ENCODE peak calls at places on chromosomes 11 and 22, in four cellular contexts. P, J, C and Q are unnamed samples. For H3K27me3, the result is how much of the 10 kb centered on the place peaks cover.

GRCh38 chr11:87604350-87604749 is 566.6 kb downstream of the TMEM135 start:
- DNase-seq in P (no peak), J (no peak), C (no peak), Q (no peak)

GRCh38 chr11:116287866-116288265 is 484.9 kb downstream of the BUD13 start:
- DNase-seq in P (no peak), J (no peak), C (no peak), Q (no peak)

GRCh38 chr11:2348986-2349385 is 28.1 kb upstream of the CD81 start:
- DNase-seq in P (no peak), J (peak), C (no peak), Q (no peak)

GRCh38 chr11:133982901-133983300 is 26.1 kb upstream of the IGSF9B start:
- DNase-seq in P (no peak), J (no peak), C (no peak), Q (no peak)

GRCh38 chr22:27460596-27461347 is 340.8 kb downstream of the MN1 start:
- DNase-seq in P (no peak), J (peak), C (no peak), Q (no peak)

GRCh38 chr11:810040-810567 is 337 bp downstream of the RPLP2 start:
- DNase-seq in P (no peak), J (no peak), C (no peak), Q (no peak)

GRCh38 chr11:89293966-89294679 is 116.4 kb downstream of the TYR start:
- DNase-seq in P (no peak), J (peak), C (peak), Q (peak)

GRCh38 chr11:124762077-124762623 is at the start of gene ESAM:
- DNase-seq in P (peak), J (no peak), C (no peak), Q (peak)

GRCh38 chr22:18057568-18058209 is 20.1 kb upstream of the PEX26 start:
- DNase-seq in P (peak), J (peak), C (no peak), Q (no peak)

GRCh38 chr11:118435233-118435892 is 929 bp upstream of the KMT2A start:
- DNase-seq in P (no peak), J (peak), C (peak), Q (peak)

GRCh38 chr11:42239102-42239501 is 779.6 kb upstream of the LRRC4C start:
- DNase-seq in P (no peak), J (no peak), C (no peak), Q (no peak)

GRCh38 chr11:122681070-122681469 is 25.5 kb downstream of the UBASH3B start:
- DNase-seq in P (no peak), J (peak), C (no peak), Q (no peak)

GRCh38 chr11:34987617-34988016 is 71.2 kb downstream of the PDHX start:
- DNase-seq in P (no peak), J (peak), C (no peak), Q (no peak)

GRCh38 chr11:117885777-117886176 is 9.3 kb upstream of the FXYD6 start:
- DNase-seq in P (no peak), J (peak), C (no peak), Q (no peak)

GRCh38 chr11:64244966-64245365 is 1.8 kb downstream of the PPP1R14B start:
- DNase-seq in P (no peak), J (no peak), C (no peak), Q (no peak)

GRCh38 chr11:67262731-67263675 is 3.3 kb upstream of the GRK2 start:
- DNase-seq in P (peak), J (peak), C (no peak), Q (peak)

GRCh38 chr22:41914611-41915034 is 251 bp downstream of the SHISA8 start:
- DNase-seq in P (no peak), J (no peak), C (no peak), Q (peak)

GRCh38 chr11:122309262-122309925 is 193.4 kb upstream of the BLID start:
- DNase-seq in P (no peak), J (no peak), C (no peak), Q (no peak)

GRCh38 chr11:69691449-69691848 is 12.4 kb downstream of the FGF19 start:
- DNase-seq in P (no peak), J (peak), C (no peak), Q (no peak)

GRCh38 chr11:1336836-1337646 is 27.6 kb upstream of the TOLLIP start:
- DNase-seq in P (peak), J (no peak), C (no peak), Q (peak)

GRCh38 chr11:70623906-70624597 is 225.7 kb downstream of the CTTN start:
- DNase-seq in P (no peak), J (no peak), C (no peak), Q (peak)

GRCh38 chr11:65786008-65786785 is 666 bp upstream of the OVOL1 start:
- DNase-seq in P (no peak), J (no peak), C (no peak), Q (peak)

GRCh38 chr22:20040801-20041200 is 19.9 kb downstream of the TANGO2 start:
- DNase-seq in P (no peak), J (no peak), C (no peak), Q (no peak)

GRCh38 chr11:96893988-96894387 is 504.2 kb downstream of the JRKL start:
- DNase-seq in P (no peak), J (no peak), C (no peak), Q (no peak)

GRCh38 chr11:126113515-126113957 is 50.9 kb upstream of the CDON start:
- DNase-seq in P (no peak), J (peak), C (no peak), Q (no peak)

GRCh38 chr11:69089258-69089657 is 40.5 kb downstream of the TPCN2 start:
- DNase-seq in P (no peak), J (peak), C (no peak), Q (no peak)

GRCh38 chr11:108093128-108093904 is 28.1 kb upstream of the ACAT1 start:
- DNase-seq in P (no peak), J (peak), C (no peak), Q (no peak)

GRCh38 chr11:108370990-108371389 is 96.3 kb downstream of the C11orf65 start:
- DNase-seq in P (no peak), J (no peak), C (no peak), Q (no peak)

GRCh38 chr11:129866328-129866727 is 29.1 kb downstream of the NFRKB start:
- DNase-seq in P (no peak), J (no peak), C (no peak), Q (no peak)

GRCh38 chr11:44743326-44743725 is 16.6 kb downstream of the TSPAN18 start:
- DNase-seq in P (no peak), J (no peak), C (no peak), Q (no peak)
- H3K27me3 ChIP-seq in P (under half), J (under half), C (under half), Q (under half)

GRCh38 chr22:49972163-49973017 is 11.8 kb downstream of the PIM3 start:
- DNase-seq in P (no peak), J (no peak), C (no peak), Q (peak)
- H3K4me3 ChIP-seq in P (no peak), J (no peak), C (no peak), Q (no peak)

GRCh38 chr11:77040401-77040777 is 6.2 kb downstream of the B3GNT6 start:
- DNase-seq in P (no peak), J (no peak), C (no peak), Q (no peak)

GRCh38 chr11:77038029-77038824 is 4.0 kb downstream of the B3GNT6 start:
- DNase-seq in P (no peak), J (no peak), C (no peak), Q (no peak)

GRCh38 chr11:77040889-77041288 is 6.7 kb downstream of the B3GNT6 start:
- DNase-seq in P (no peak), J (no peak), C (no peak), Q (peak)

GRCh38 chr11:77038825-77039326 is 4.7 kb downstream of the B3GNT6 start:
- DNase-seq in P (no peak), J (no peak), C (no peak), Q (no peak)

GRCh38 chr11:77039491-77040400 is 5.5 kb downstream of the B3GNT6 start:
- DNase-seq in P (no peak), J (peak), C (peak), Q (peak)
- H3K27me3 ChIP-seq in P (under half), J (under half), C (under half), Q (under half)

DNA sequence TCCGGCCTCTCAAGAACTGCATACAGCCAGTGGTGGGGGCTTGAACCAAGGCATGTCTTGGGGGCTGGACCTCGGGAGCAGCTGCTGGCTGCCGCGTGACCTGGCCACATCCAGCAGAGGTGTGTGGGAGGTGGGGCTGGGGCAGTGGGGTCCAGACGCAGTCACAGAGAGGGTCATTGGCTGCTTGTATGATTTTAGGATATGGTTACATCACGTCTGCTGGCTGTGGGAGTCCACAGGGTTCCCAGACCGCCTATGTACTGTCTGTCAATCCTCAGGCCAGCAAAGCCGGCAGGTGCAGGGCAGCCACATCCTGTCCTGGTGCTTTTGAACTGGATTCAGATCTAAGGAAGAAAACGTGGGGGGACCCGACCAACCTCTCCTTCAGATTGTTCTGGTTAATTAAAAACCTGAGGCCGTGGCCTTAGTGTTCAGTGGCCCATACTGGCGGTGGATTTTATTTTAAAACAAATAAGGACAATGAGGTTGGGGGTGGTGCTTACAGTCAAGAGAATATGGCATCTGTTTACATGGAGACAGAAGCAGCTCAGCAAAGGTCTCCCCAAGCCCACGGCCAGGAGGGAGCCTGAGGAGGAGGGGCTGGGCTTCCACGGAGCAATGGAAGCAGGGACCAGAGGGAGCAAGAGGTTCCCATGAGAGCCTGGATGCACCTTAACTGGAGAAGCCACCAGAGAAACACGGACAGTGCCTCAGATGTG is 426.0 kb downstream of the TBC1D22A start:
- DNase-seq in P (no peak), J (no peak), C (no peak), Q (no peak)
- H3K4me3 ChIP-seq in P (no peak), J (no peak), C (no peak), Q (no peak)